ENCODE peak calls at places on chromosomes 13 and 19, in eight cellular contexts. C is hypothalamus, R is amniotic epithelial cell, T is HEK293T, N is right atrium auricular region, U is substantia nigra, O is fibroblast of the aortic adventitia, W is choroid plexus epithelial cell. A is an unnamed sample.

GRCh38 chr19:4800591-4801081 is 9.1 kb downstream of the FEM1A start:
- DNase-seq in C (no peak), R (no peak), T (no peak), N (no peak), U (no peak), O (no peak), W (no peak), A (no peak)

GRCh38 chr13:33251131-33251629 is 34.4 kb downstream of the STARD13 start:
- DNase-seq in C (no peak), R (peak), T (no peak), N (no peak), U (peak), O (peak), W (peak), A (no peak)

GRCh38 chr13:112637017-112637801 is 49.3 kb upstream of the TUBGCP3 start:
- DNase-seq in C (no peak), R (no peak), T (no peak), N (no peak), U (no peak), O (no peak), W (no peak), A (no peak)

GRCh38 chr13:110923777-110924638 is 9.1 kb upstream of the ANKRD10 start:
- DNase-seq in C (no peak), R (no peak), T (no peak), N (no peak), U (no peak), O (no peak), W (no peak), A (no peak)

GRCh38 chr13:109844396-109844795 is 58.0 kb upstream of the IRS2 start:
- DNase-seq in C (no peak), R (peak), T (no peak), N (no peak), U (no peak), O (peak), W (peak), A (no peak)

GRCh38 chr13:37225414-37226047 is 120.1 kb upstream of the CSNK1A1L start:
- DNase-seq in C (no peak), R (peak), T (no peak), N (no peak), U (no peak), O (peak), W (peak), A (no peak)

GRCh38 chr19:33186431-33186830 is 7.7 kb upstream of the LRP3 start:
- DNase-seq in C (no peak), R (no peak), T (no peak), N (no peak), U (no peak), O (no peak), W (no peak), A (no peak)

GRCh38 chr13:95267662-95268369 is 33.4 kb downstream of the ABCC4 start:
- DNase-seq in C (no peak), R (peak), T (no peak), N (no peak), U (no peak), O (peak), W (peak), A (no peak)

GRCh38 chr13:94968040-94968756 is 255.9 kb upstream of the SOX21 start:
- DNase-seq in C (peak), R (no peak), T (peak), N (no peak), U (peak), O (no peak), W (no peak), A (peak)

GRCh38 chr19:1606138-1606651 is 933 bp upstream of the UQCR11 start:
- DNase-seq in C (no peak), R (no peak), T (no peak), N (peak), U (no peak), O (no peak), W (no peak), A (no peak)

GRCh38 chr13:32969516-32969941 is 46.7 kb upstream of the KL start:
- DNase-seq in C (no peak), R (peak), T (no peak), N (peak), U (no peak), O (peak), W (peak), A (no peak)

GRCh38 chr19:46288896-46289588 is 7.8 kb upstream of the HIF3A start:
- DNase-seq in C (no peak), R (peak), T (no peak), N (no peak), U (no peak), O (peak), W (peak), A (no peak)

GRCh38 chr13:92719868-92720267 is 506.7 kb upstream of the GPC6 start:
- DNase-seq in C (no peak), R (no peak), T (peak), N (no peak), U (no peak), O (no peak), W (peak), A (no peak)

GRCh38 chr19:37655689-37656491 is 625 bp upstream of the ZFP30 start:
- DNase-seq in C (peak), R (peak), T (peak), N (peak), U (peak), O (peak), W (peak), A (peak)

GRCh38 chr19:17641846-17642245 is 46.3 kb downstream of the UNC13A start:
- DNase-seq in C (no peak), R (no peak), T (no peak), N (no peak), U (no peak), O (no peak), W (no peak), A (no peak)

GRCh38 chr13:72221276-72221962 is 354.4 kb upstream of the DACH1 start:
- DNase-seq in C (no peak), R (peak), T (peak), N (no peak), U (peak), O (no peak), W (peak), A (no peak)

GRCh38 chr19:3409346-3410064 is 43.1 kb downstream of the NFIC start:
- DNase-seq in C (no peak), R (no peak), T (no peak), N (peak), U (no peak), O (no peak), W (no peak), A (no peak)

GRCh38 chr13:114319441-114319871 is 5.2 kb downstream of the CHAMP1 start:
- DNase-seq in C (no peak), R (peak), T (no peak), N (no peak), U (no peak), O (peak), W (peak), A (no peak)

GRCh38 chr13:34172048-34172447 is 354.1 kb downstream of the RFC3 start:
- DNase-seq in C (no peak), R (no peak), T (no peak), N (no peak), U (no peak), O (peak), W (peak), A (no peak)

GRCh38 chr19:14410054-14410774 is 8.9 kb downstream of the DDX39A start:
- DNase-seq in C (no peak), R (no peak), T (no peak), N (no peak), U (no peak), O (no peak), W (no peak), A (no peak)

GRCh38 chr19:43711751-43712355 is 4.0 kb upstream of the IRGC start:
- DNase-seq in C (no peak), R (no peak), T (no peak), N (no peak), U (no peak), O (no peak), W (no peak), A (no peak)

GRCh38 chr19:14114854-14115253 is 2.7 kb downstream of the PRKACA start:
- DNase-seq in C (no peak), R (no peak), T (peak), N (peak), U (peak), O (no peak), W (peak), A (peak)

GRCh38 chr19:50896591-50897190 is 14.5 kb downstream of the KLK4 start:
- DNase-seq in C (no peak), R (peak), T (no peak), N (no peak), U (no peak), O (peak), W (peak), A (no peak)

GRCh38 chr13:50989476-50989875 is 79.9 kb downstream of the RNASEH2B start:
- DNase-seq in C (no peak), R (peak), T (peak), N (no peak), U (no peak), O (no peak), W (peak), A (no peak)

A was measured in head of caudate nucleus.